ENCODE peak calls at places on chromosomes 11 and 22, in six cellular contexts. C is adipocyte; E is tibial nerve; Y is CD4-positive, CD25-positive, alpha-beta regulatory T cell; V is HCT116; T is Caco-2. L is an unnamed sample.

GRCh38 chr11:132072044-132072879 is 701.8 kb downstream of the NTM start:
- DNase-seq in V (no peak), T (no peak), C (peak; percentile 82), Y (no peak), E (no peak), L (no peak)

GRCh38 chr22:45657701-45658100 is 13.9 kb upstream of the ATXN10 start:
- DNase-seq in C (no peak), V (no peak), E (no peak), Y (no peak), T (no peak), L (no peak)

GRCh38 chr11:44634401-44635281 is 69.2 kb downstream of the CD82 start:
- DNase-seq in T (no peak), Y (no peak), C (peak; percentile 32), E (no peak), V (peak; percentile 10), L (no peak)

GRCh38 chr11:111652184-111652583 is 49.9 kb downstream of the SIK2 start:
- DNase-seq in E (no peak), Y (no peak), C (peak; percentile 42), V (no peak), T (no peak), L (no peak)

GRCh38 chr11:29040489-29040888 is 932.3 kb downstream of the METTL15 start:
- DNase-seq in Y (no peak), E (no peak), C (no peak), V (no peak), T (no peak), L (no peak)

GRCh38 chr11:41382927-41383326 is 76.5 kb downstream of the LRRC4C start:
- DNase-seq in T (no peak), Y (no peak), V (no peak), E (no peak), C (no peak), L (no peak)

GRCh38 chr11:92180664-92181251 is 43.9 kb upstream of the FAT3 start:
- DNase-seq in V (no peak), E (no peak), T (no peak), Y (no peak), C (no peak), L (no peak)

GRCh38 chr22:27223317-27224177 is 566.2 kb downstream of the MIAT start:
- DNase-seq in T (no peak), C (peak; percentile 57), V (no peak), E (no peak), Y (no peak), L (no peak)

GRCh38 chr11:8234425-8234821 is 29.3 kb downstream of the LMO1 start:
- DNase-seq in V (peak; percentile 57), C (no peak), T (no peak), Y (no peak), E (no peak), L (no peak)

GRCh38 chr11:120248551-120249278 is 8.8 kb downstream of the POU2F3 start:
- DNase-seq in C (peak; percentile 33), Y (no peak), E (no peak), V (peak; percentile 56), T (no peak), L (no peak)

GRCh38 chr11:121892131-121892681 is 223.8 kb downstream of the BLID start:
- DNase-seq in E (no peak), Y (no peak), V (no peak), T (no peak), C (peak; percentile 94), L (no peak)

GRCh38 chr11:70511345-70511744 is 113.0 kb downstream of the CTTN start:
- DNase-seq in E (no peak), V (no peak), Y (no peak), T (no peak), C (no peak), L (no peak)

GRCh38 chr11:65479184-65480145 is 19.4 kb upstream of the MALAT1 start:
- DNase-seq in V (no peak), T (peak; percentile 65), Y (no peak), E (no peak), C (peak; percentile 82), L (no peak)

GRCh38 chr11:110712643-110713468 is 619 bp upstream of the ARHGAP20 start:
- DNase-seq in C (peak; percentile 49), Y (no peak), E (peak; percentile 15), T (no peak), V (no peak), L (peak; percentile 1)

GRCh38 chr22:49395617-49396016 is 432.1 kb downstream of the BRD1 start:
- DNase-seq in C (no peak), Y (no peak), E (no peak), V (no peak), T (no peak), L (no peak)
- H3K9me3 ChIP-seq in C (no peaks in the 10 kb centered on the region), Y (no peaks in the 10 kb centered on the region), E (no peaks in the 10 kb centered on the region), V (no peaks in the 10 kb centered on the region), T (no peaks in the 10 kb centered on the region), L (no peaks in the 10 kb centered on the region)

DNA sequence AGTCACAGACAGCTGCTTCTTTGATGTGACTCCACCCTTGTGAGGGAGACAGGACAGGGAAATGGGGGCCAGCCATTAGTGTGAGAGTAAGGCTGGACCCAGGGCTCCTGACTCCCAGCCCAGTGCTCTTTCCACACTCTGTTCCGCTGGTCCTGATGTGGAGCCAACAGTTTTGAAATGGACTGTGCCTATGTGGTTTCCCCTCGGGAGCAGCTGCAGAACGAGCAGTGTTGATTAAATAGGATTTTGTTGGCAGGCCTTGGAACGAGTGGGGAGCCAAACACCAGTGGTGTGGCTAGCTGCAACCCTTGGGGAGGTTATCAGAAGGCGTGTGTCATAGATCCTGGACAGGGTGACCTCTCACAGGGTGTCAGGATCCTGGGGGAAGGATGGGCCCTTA is 66.5 kb upstream of the AMPD3 start:
- DNase-seq in C (no peak), T (no peak), Y (no peak), E (no peak), V (no peak), L (no peak)
- H3K4me1 ChIP-seq in C (peaks cover 67% of the 10 kb centered on the region), T (peaks cover 71% of the 10 kb centered on the region), Y (no peaks in the 10 kb centered on the region), E (peaks cover 44% of the 10 kb centered on the region), V (peaks cover 13% of the 10 kb centered on the region), L (no peaks in the 10 kb centered on the region)

DNA sequence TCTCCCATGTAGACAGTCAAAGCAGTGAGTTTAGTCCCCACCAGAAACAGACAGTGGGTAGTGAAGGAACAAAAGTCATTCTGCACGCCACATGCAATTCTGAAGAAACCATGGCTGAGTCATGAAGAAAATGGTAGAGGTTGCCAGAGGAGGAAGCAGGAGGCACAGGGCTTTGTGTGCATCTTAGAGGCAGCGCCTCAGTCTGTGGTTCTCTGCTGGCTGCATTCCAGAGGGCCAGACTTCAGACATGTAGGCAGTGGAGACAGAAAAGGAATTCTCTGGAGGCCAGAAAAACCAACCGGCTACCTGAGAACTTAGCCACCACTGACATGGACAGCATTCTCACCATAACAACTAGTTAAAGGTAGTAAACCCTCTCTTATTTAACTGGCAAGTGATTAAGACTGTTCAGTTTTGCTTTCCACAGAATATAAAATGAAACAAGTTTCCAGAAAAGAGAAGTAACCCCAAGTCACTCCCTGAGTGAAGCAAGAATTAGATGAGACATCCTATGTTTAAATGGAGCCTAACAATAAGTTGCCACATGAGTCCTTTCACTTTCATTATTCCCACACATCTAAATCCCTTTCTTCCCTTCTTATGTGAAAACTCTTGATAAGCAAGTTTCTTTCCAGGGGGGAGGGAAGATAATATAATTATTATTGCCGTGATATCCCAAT is 556.1 kb downstream of the SOX6 start:
- DNase-seq in E (peak; percentile 14), V (no peak), Y (no peak), T (no peak), C (peak; percentile 77), L (peak; percentile 55)
- H3K9me3 ChIP-seq in E (no peaks in the 10 kb centered on the region), V (no peaks in the 10 kb centered on the region), Y (no peaks in the 10 kb centered on the region), T (no peaks in the 10 kb centered on the region), C (no peaks in the 10 kb centered on the region), L (no peaks in the 10 kb centered on the region)

GRCh38 chr11:129282634-129283033 is 90.5 kb upstream of the ARHGAP32 start:
- DNase-seq in V (no peak), E (no peak), Y (no peak), C (no peak), T (no peak), L (no peak)

GRCh38 chr11:129280027-129280811 is 88.1 kb upstream of the ARHGAP32 start:
- DNase-seq in T (no peak), V (no peak), Y (no peak), E (no peak), C (no peak), L (peak; percentile 16)

GRCh38 chr11:129283141-129283540 is 91.0 kb upstream of the ARHGAP32 start:
- DNase-seq in E (no peak), Y (no peak), T (peak; percentile 86), V (peak; percentile 55), C (no peak), L (peak; percentile 97)

GRCh38 chr11:129279326-129280026 is 87.4 kb upstream of the ARHGAP32 start:
- DNase-seq in C (peak; percentile 94), Y (peak; percentile 59), E (peak; percentile 53), V (peak; percentile 37), T (peak; percentile 94), L (peak; percentile 80)

GRCh38 chr11:129281471-129282268 is 89.5 kb upstream of the ARHGAP32 start:
- DNase-seq in T (no peak), E (no peak), Y (no peak), V (no peak), C (no peak), L (no peak)
- H3K4me1 ChIP-seq in T (peaks cover 81% of the 10 kb centered on the region), E (peaks cover 26% of the 10 kb centered on the region), Y (peaks cover 12% of the 10 kb centered on the region), V (peaks cover 57% of the 10 kb centered on the region), C (peaks cover 45% of the 10 kb centered on the region), L (peaks cover 2% of the 10 kb centered on the region)

GRCh38 chr11:50155508-50155907 is 122.8 kb downstream of the OR4C45 start:
- DNase-seq in C (no peak), T (no peak), E (no peak), Y (no peak), V (no peak), L (no peak)
- H3K9me3 ChIP-seq in C (peaks cover 12% of the 10 kb centered on the region), T (no peaks in the 10 kb centered on the region), E (no peaks in the 10 kb centered on the region), Y (no peaks in the 10 kb centered on the region), V (peaks cover 5% of the 10 kb centered on the region), L (no peaks in the 10 kb centered on the region)

DNA sequence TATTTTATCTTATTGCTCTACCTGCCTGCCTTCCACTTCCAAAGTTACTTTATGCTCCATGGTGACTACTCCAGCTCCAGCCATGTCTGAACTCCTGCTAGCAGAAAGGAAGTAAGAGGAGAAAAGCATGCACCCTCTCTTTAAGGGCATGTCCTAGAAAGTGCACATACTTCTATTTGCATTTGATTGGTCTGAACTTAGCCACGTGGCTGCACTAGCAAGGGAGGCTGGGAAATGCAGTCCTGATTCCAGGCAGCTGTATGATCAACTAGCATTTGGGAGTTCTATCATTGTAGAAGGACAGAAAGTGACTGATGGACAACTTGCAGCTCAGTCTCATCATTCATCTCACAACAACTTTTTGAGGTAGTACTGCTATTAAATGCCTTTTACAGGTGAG is 515.7 kb downstream of the BUD13 start:
- DNase-seq in E (no peak), T (peak; percentile 58), V (peak; percentile 4), Y (no peak), C (no peak), L (peak; percentile 28)
- H3K4me1 ChIP-seq in E (no peaks in the 10 kb centered on the region), T (no peaks in the 10 kb centered on the region), V (no peaks in the 10 kb centered on the region), Y (no peaks in the 10 kb centered on the region), C (no peaks in the 10 kb centered on the region), L (no peaks in the 10 kb centered on the region)

DNA sequence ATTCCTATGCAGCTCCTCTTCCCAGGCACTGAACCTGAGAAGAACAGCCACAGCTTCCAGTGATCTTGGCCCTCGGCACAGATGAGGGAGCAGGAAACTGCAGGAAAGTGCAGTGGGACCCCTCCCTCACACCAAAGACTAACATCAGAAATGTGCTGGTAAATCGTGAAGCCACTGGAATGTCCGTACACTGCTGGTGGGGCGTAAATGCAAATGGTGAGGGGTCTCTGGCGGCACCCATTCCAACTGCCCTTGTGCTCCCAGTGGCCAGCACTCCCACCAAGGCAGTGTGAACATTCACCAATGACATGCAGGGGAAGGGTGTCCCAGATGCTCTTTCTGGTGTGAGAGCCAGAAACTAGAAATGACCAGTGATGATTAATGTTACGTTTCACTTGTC is 574.0 kb downstream of the BRD1 start:
- DNase-seq in T (no peak), C (no peak), V (no peak), E (no peak), Y (no peak), L (no peak)
- H3K9me3 ChIP-seq in T (no peaks in the 10 kb centered on the region), C (no peaks in the 10 kb centered on the region), V (no peaks in the 10 kb centered on the region), E (no peaks in the 10 kb centered on the region), Y (no peaks in the 10 kb centered on the region), L (no peaks in the 10 kb centered on the region)

L was measured in small intestine.